ENCODE peak calls at places on chromosomes 5 and 9, in seven cellular contexts. I, N, Q, L, W, V and U are unnamed samples.
A peak's percentile ranks its signal among the peaks of the same experiment; 100 is the strongest.

GRCh38 chr5:6722015-6722414 is 8.8 kb downstream of the TENT4A start:
- DNase-seq in I (peak; percentile 23), N (no peak), Q (no peak), L (no peak), W (no peak), V (no peak), U (no peak)

GRCh38 chr5:64789457-64789856 is 20.7 kb downstream of the CWC27 start:
- DNase-seq in I (peak; percentile 70), N (no peak), Q (no peak), L (no peak), W (no peak), V (no peak), U (no peak)

GRCh38 chr9:97564291-97565175 is 63.1 kb downstream of the TMOD1 start:
- DNase-seq in I (peak; percentile 52), N (no peak), Q (no peak), L (no peak), W (no peak), V (no peak), U (peak; percentile 29)

GRCh38 chr5:131377785-131378325 is 114.0 kb downstream of the CDC42SE2 start:
- DNase-seq in I (peak; percentile 38), N (no peak), Q (no peak), L (no peak), W (no peak), V (no peak), U (no peak)

GRCh38 chr9:73006986-73007385 is 54.1 kb upstream of the ALDH1A1 start:
- DNase-seq in I (no peak), N (no peak), Q (no peak), L (no peak), W (no peak), V (no peak), U (no peak)

GRCh38 chr9:109379513-109379912 is 58.7 kb upstream of the EPB41L4B start:
- DNase-seq in I (no peak), N (no peak), Q (no peak), L (no peak), W (no peak), V (no peak), U (no peak)

GRCh38 chr5:136062563-136063274 is 33.9 kb downstream of the TGFBI start:
- DNase-seq in I (peak; percentile 61), N (no peak), Q (no peak), L (peak; percentile 32), W (no peak), V (peak; percentile 40), U (no peak)

GRCh38 chr5:79236364-79236969 is 536 bp downstream of the JMY start:
- DNase-seq in I (peak; percentile 31), N (peak; percentile 6), Q (peak; percentile 56), L (peak; percentile 44), W (no peak), V (peak; percentile 65), U (no peak)

GRCh38 chr5:423233-423565 is 19.8 kb upstream of the EXOC3 start:
- DNase-seq in I (no peak), N (no peak), Q (peak; percentile 33), L (no peak), W (no peak), V (no peak), U (no peak)

GRCh38 chr5:174084691-174085154 is 39.2 kb downstream of the NSG2 start:
- DNase-seq in I (no peak), N (no peak), Q (no peak), L (no peak), W (no peak), V (no peak), U (no peak)

GRCh38 chr5:167152561-167152960 is 1138.9 kb upstream of the WWC1 start:
- DNase-seq in I (no peak), N (no peak), Q (no peak), L (no peak), W (no peak), V (no peak), U (no peak)

GRCh38 chr9:127180457-127181314 is 58.3 kb upstream of the ANGPTL2 start:
- DNase-seq in I (no peak), N (no peak), Q (no peak), L (no peak), W (no peak), V (no peak), U (no peak)

GRCh38 chr5:34034497-34035327 is 8.3 kb downstream of the C1QTNF3 start:
- DNase-seq in I (no peak), N (no peak), Q (no peak), L (no peak), W (no peak), V (no peak), U (no peak)

GRCh38 chr5:7638456-7638855 is 212.5 kb downstream of the CFAP90 start:
- DNase-seq in I (no peak), N (no peak), Q (no peak), L (no peak), W (no peak), V (no peak), U (no peak)

GRCh38 chr9:78695521-78695920 is 398.6 kb downstream of the PSAT1 start:
- DNase-seq in I (no peak), N (no peak), Q (no peak), L (no peak), W (no peak), V (no peak), U (no peak)

GRCh38 chr5:39022151-39022550 is 52.0 kb downstream of the RICTOR start:
- DNase-seq in I (no peak), N (no peak), Q (no peak), L (no peak), W (no peak), V (no peak), U (no peak)

GRCh38 chr9:82148849-82149544 is 160.4 kb downstream of the SPATA31D1 start:
- DNase-seq in I (peak; percentile 78), N (no peak), Q (no peak), L (no peak), W (no peak), V (no peak), U (no peak)

GRCh38 chr5:518721-519120 is 5.5 kb downstream of the SLC9A3 start:
- DNase-seq in I (no peak), N (no peak), Q (peak; percentile 74), L (no peak), W (no peak), V (no peak), U (no peak)

GRCh38 chr5:52854949-52855348 is 67.2 kb downstream of the ITGA1 start:
- DNase-seq in I (no peak), N (no peak), Q (no peak), L (no peak), W (no peak), V (no peak), U (no peak)

GRCh38 chr9:1005043-1005667 is 28.7 kb downstream of the DMRT3 start:
- DNase-seq in I (peak; percentile 72), N (no peak), Q (no peak), L (peak; percentile 32), W (no peak), V (peak; percentile 46), U (peak; percentile 32)

GRCh38 chr9:134205636-134206316 is 41.4 kb upstream of the RNU6ATAC start:
- DNase-seq in I (peak; percentile 94), N (no peak), Q (peak; percentile 65), L (no peak), W (no peak), V (no peak), U (no peak)

GRCh38 chr9:13857521-13857920 is 456.4 kb downstream of the NFIB start:
- DNase-seq in I (no peak), N (no peak), Q (no peak), L (no peak), W (no peak), V (no peak), U (no peak)

GRCh38 chr9:115034801-115035200 is 83.2 kb downstream of the TNC start:
- DNase-seq in I (peak; percentile 71), N (no peak), Q (no peak), L (no peak), W (no peak), V (no peak), U (no peak)

GRCh38 chr9:99357575-99357974 is 135.5 kb downstream of the SEC61B start:
- DNase-seq in I (no peak), N (no peak), Q (no peak), L (no peak), W (no peak), V (peak; percentile 34), U (no peak)

GRCh38 chr5:87020099-87020934 is 247.4 kb upstream of the RASA1 start:
- DNase-seq in I (peak; percentile 41), N (no peak), Q (no peak), L (no peak), W (no peak), V (peak; percentile 40), U (peak; percentile 12)

GRCh38 chr5:156971848-156972525 is 9.0 kb upstream of the TIMD4 start:
- DNase-seq in I (no peak), N (no peak), Q (no peak), L (no peak), W (no peak), V (no peak), U (no peak)

GRCh38 chr9:106172265-106172664 is 477.9 kb downstream of the TMEM38B start:
- DNase-seq in I (no peak), N (no peak), Q (no peak), L (no peak), W (no peak), V (no peak), U (no peak)

GRCh38 chr5:169390265-169390664 is 89.3 kb upstream of the SLIT3 start:
- DNase-seq in I (no peak), N (no peak), Q (no peak), L (no peak), W (no peak), V (no peak), U (no peak)

GRCh38 chr9:18478517-18479361 is 4.8 kb downstream of the ADAMTSL1 start:
- DNase-seq in I (peak; percentile 43), N (no peak), Q (no peak), L (no peak), W (no peak), V (no peak), U (peak; percentile 31)

GRCh38 chr5:72501475-72501874 is 5.7 kb downstream of the ZNF366 start:
- DNase-seq in I (no peak), N (no peak), Q (no peak), L (no peak), W (no peak), V (no peak), U (no peak)

GRCh38 chr9:136273244-136273865 is 27.7 kb upstream of the QSOX2 start:
- DNase-seq in I (no peak), N (no peak), Q (no peak), L (no peak), W (no peak), V (no peak), U (no peak)

GRCh38 chr9:110058304-110058953 is 149.5 kb downstream of the C9orf152 start:
- DNase-seq in I (peak; percentile 67), N (peak; percentile 38), Q (no peak), L (peak; percentile 60), W (no peak), V (peak; percentile 42), U (peak; percentile 61)

GRCh38 chr5:7186818-7187217 is 209.1 kb upstream of the ADCY2 start:
- DNase-seq in I (no peak), N (no peak), Q (no peak), L (no peak), W (no peak), V (no peak), U (no peak)

GRCh38 chr9:20844916-20845315 is 160.9 kb downstream of the FOCAD start:
- DNase-seq in I (peak; percentile 40), N (no peak), Q (no peak), L (no peak), W (no peak), V (no peak), U (no peak)

GRCh38 chr5:14417792-14418765 is 163.5 kb upstream of the OTULINL start:
- DNase-seq in I (peak; percentile 75), N (no peak), Q (no peak), L (no peak), W (no peak), V (no peak), U (no peak)

GRCh38 chr9:129093602-129094386 is 12.9 kb downstream of the DOLPP1 start:
- DNase-seq in I (no peak), N (no peak), Q (no peak), L (no peak), W (no peak), V (no peak), U (no peak)

GRCh38 chr5:146073239-146073900 is 32.0 kb downstream of the PLAC8L1 start:
- DNase-seq in I (no peak), N (no peak), Q (no peak), L (no peak), W (no peak), V (no peak), U (no peak)

GRCh38 chr9:32877639-32878217 is 94.4 kb downstream of the TMEM215 start:
- DNase-seq in I (no peak), N (no peak), Q (no peak), L (peak; percentile 40), W (no peak), V (no peak), U (no peak)